ENCODE peak calls at places on chromosomes 1 and 21, in seven cellular contexts. K is testis; D is effector memory CD4-positive, alpha-beta T cell; B is gastrocnemius medialis; F is psoas muscle; L is H7; M is upper lobe of right lung. U is an unnamed sample. For H3K36me3, the result is how much of the 10 kb centered on the place peaks cover.

GRCh38 chr1:94883688-94884087 is 43.2 kb downstream of the CNN3 start:
- DNase-seq in F (no peak), K (no peak), L (no peak), D (no peak), M (no peak), B (no peak), U (peak)

GRCh38 chr1:186882372-186883134 is 53.8 kb downstream of the PLA2G4A start:
- DNase-seq in B (no peak), F (no peak), D (no peak), M (no peak), K (no peak), L (no peak), U (no peak)

GRCh38 chr1:53586765-53587164 is 127.6 kb downstream of the DMRTB1 start:
- DNase-seq in B (no peak), D (no peak), L (peak), M (no peak), K (no peak), F (no peak), U (no peak)

GRCh38 chr1:44676484-44677200 is 2.1 kb downstream of the ARMH1 start:
- DNase-seq in K (no peak), M (no peak), B (no peak), D (no peak), F (no peak), L (no peak), U (no peak)

GRCh38 chr21:38806942-38807284 is 1.2 kb downstream of the ETS2 start:
- DNase-seq in M (no peak), B (no peak), L (no peak), K (no peak), D (no peak), F (no peak), U (no peak)

GRCh38 chr1:29209173-29209572 is 21.6 kb downstream of the MECR start:
- DNase-seq in B (no peak), F (no peak), D (no peak), K (no peak), L (no peak), M (no peak), U (no peak)

GRCh38 chr21:25561668-25562641 is 45.3 kb downstream of the MRPL39 start:
- DNase-seq in D (peak), L (peak), K (peak), B (peak), M (peak), F (peak), U (peak)

GRCh38 chr1:78004719-78005346 is at the start of gene DNAJB4:
- DNase-seq in L (peak), M (no peak), K (peak), B (peak), F (no peak), D (peak), U (peak)

GRCh38 chr1:181038399-181038873 is 4.7 kb downstream of the MR1 start:
- DNase-seq in F (peak), L (peak), M (no peak), B (peak), K (peak), D (peak), U (peak)

GRCh38 chr1:15107052-15107687 is 46.4 kb upstream of the TMEM51 start:
- DNase-seq in F (no peak), D (no peak), M (no peak), L (peak), K (no peak), B (no peak), U (no peak)

GRCh38 chr1:86018311-86018923 is 138.2 kb downstream of the COL24A1 start:
- DNase-seq in K (peak), M (no peak), B (no peak), L (peak), F (no peak), D (no peak), U (no peak)

GRCh38 chr1:63665824-63666223 is 72.6 kb downstream of the PGM1 start:
- DNase-seq in D (no peak), M (no peak), K (no peak), L (no peak), F (no peak), B (no peak), U (no peak)

GRCh38 chr1:165845992-165846748 is 18.8 kb downstream of the UCK2 start:
- DNase-seq in M (no peak), D (no peak), F (no peak), K (no peak), L (no peak), B (no peak), U (no peak)

GRCh38 chr1:2540816-2541492 is 10.9 kb upstream of the HES5 start:
- DNase-seq in F (no peak), L (peak), K (no peak), M (no peak), B (no peak), D (no peak), U (no peak)

GRCh38 chr1:170296642-170297041 is 150.9 kb downstream of the NTMT2 start:
- DNase-seq in D (no peak), K (no peak), M (no peak), F (no peak), L (no peak), B (no peak), U (no peak)

GRCh38 chr1:149848340-149848771 is 51.0 kb upstream of the BOLA1 start:
- DNase-seq in D (no peak), F (no peak), B (no peak), L (no peak), M (no peak), K (no peak), U (peak)

GRCh38 chr1:217747156-217747769 is 116.1 kb downstream of the SPATA17 start:
- DNase-seq in B (no peak), M (no peak), K (no peak), F (no peak), L (no peak), D (no peak), U (no peak)

GRCh38 chr1:197799271-197799670 is 24.0 kb upstream of the DENND1B start:
- DNase-seq in M (no peak), K (no peak), D (no peak), B (no peak), L (no peak), F (no peak), U (peak)

GRCh38 chr1:39129514-39129913 is 75.0 kb upstream of the MACF1 start:
- DNase-seq in M (no peak), L (no peak), B (no peak), D (no peak), F (no peak), K (no peak), U (no peak)

GRCh38 chr1:109768700-109769325 is 5.1 kb upstream of the EPS8L3 start:
- DNase-seq in K (peak), D (no peak), B (peak), F (no peak), M (peak), L (no peak), U (peak)

GRCh38 chr1:109991400-109991925 is 6.9 kb downstream of the AHCYL1 start:
- DNase-seq in L (no peak), F (no peak), K (no peak), D (no peak), B (no peak), M (no peak), U (no peak)

GRCh38 chr1:153505576-153505975 is 30.2 kb downstream of the S100A6 start:
- DNase-seq in K (no peak), B (no peak), F (no peak), D (no peak), L (no peak), M (no peak), U (no peak)

GRCh38 chr1:184118051-184118450 is 66.5 kb downstream of the TSEN15 start:
- DNase-seq in B (peak), F (no peak), M (no peak), D (no peak), L (no peak), K (no peak), U (peak)

GRCh38 chr1:116067564-116067887 is 43.7 kb upstream of the MAB21L3 start:
- DNase-seq in L (no peak), D (no peak), F (peak), M (no peak), K (no peak), B (peak), U (peak)

GRCh38 chr1:165235777-165236285 is 120.7 kb downstream of the LMX1A start:
- DNase-seq in F (peak), B (no peak), L (peak), M (no peak), D (no peak), K (peak), U (no peak)

GRCh38 chr1:8318436-8318835 is 522 bp downstream of the SLC45A1 start:
- DNase-seq in F (no peak), D (no peak), B (no peak), L (no peak), M (no peak), K (no peak), U (no peak)
- H3K4me3 ChIP-seq in F (peak), D (peak), B (peak), L (peak), M (peak), K (peak), U (peak)

GRCh38 chr1:31694910-31695300 is 8.9 kb downstream of the COL16A1 start:
- DNase-seq in M (no peak), B (no peak), F (no peak), K (no peak), L (no peak), D (no peak), U (no peak)
- H3K36me3 ChIP-seq in M (under half), B (under half), F (under half), K (under half), L (under half), D (under half), U (half or more)

GRCh38 chr1:156690673-156691032 is 13.4 kb upstream of the NES start:
- DNase-seq in D (no peak), L (no peak), K (no peak), M (no peak), F (no peak), B (no peak), U (no peak)

GRCh38 chr1:156689960-156690672 is 12.9 kb upstream of the NES start:
- DNase-seq in M (no peak), B (no peak), D (no peak), F (no peak), K (no peak), L (peak), U (no peak)

GRCh38 chr1:156691665-156692408 is 13.5 kb downstream of the CRABP2 start:
- DNase-seq in K (no peak), L (peak), D (no peak), F (no peak), B (no peak), M (peak), U (peak)

GRCh38 chr1:156691216-156691615 is 14.0 kb upstream of the NES start:
- DNase-seq in M (no peak), D (no peak), B (no peak), F (no peak), L (no peak), K (no peak), U (no peak)

DNA sequence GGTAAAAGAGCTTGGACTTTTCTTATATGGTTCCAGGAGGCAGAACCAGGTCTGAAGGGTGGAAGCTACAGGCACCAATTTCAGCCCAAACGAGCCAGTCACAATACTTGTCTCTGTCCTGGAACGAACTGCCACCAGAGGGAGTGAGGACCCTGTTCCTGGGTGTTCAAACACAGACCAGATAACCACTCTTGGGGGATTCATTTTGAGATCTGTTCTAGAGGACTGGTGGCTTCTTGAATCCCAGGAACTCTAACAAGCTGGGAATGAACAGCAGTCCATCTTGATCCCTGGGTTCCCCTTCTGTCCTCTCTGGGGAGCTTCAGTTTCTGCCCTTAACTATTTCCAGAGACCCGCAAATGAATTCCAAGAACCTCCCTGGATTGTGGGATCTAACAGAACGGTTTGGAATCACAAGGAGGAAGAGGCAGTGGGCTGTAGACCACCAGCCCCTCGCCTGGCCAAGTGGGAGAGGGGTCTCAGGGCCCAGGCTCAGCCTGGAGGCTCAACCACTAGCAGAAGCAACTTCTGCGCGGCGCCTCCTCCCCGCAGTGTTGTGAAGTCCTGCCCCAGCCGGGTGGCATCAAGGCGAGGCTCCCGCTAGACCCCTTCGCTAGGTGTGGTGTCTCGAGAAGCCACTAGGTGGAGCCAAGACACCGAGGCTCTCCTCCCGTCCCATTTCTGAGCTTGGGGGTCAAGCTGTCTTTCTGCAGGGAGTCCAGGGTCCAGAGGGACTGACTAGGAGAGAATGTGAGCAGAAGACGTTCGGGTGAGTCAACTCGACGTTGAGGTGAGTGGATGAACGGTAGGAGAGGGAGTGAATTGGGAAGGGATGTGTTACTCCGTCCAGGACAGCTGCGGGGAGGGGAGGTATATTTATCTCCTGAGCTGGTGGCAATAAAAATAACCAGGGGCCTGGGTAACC is 12.1 kb upstream of the NES start:
- DNase-seq in L (peak), M (peak), K (peak), B (peak), F (peak), D (peak), U (peak)
- H3K4me3 ChIP-seq in L (peak), M (no peak), K (no peak), B (peak), F (peak), D (no peak), U (peak)

GRCh38 chr1:31315902-31316301 is 19.1 kb downstream of the ZCCHC17 start:
- DNase-seq in K (no peak), D (no peak), B (no peak), M (no peak), L (no peak), F (no peak), U (no peak)

GRCh38 chr1:31324093-31324492 is 27.3 kb downstream of the ZCCHC17 start:
- DNase-seq in K (no peak), D (no peak), B (no peak), M (no peak), L (no peak), F (no peak), U (no peak)

DNA sequence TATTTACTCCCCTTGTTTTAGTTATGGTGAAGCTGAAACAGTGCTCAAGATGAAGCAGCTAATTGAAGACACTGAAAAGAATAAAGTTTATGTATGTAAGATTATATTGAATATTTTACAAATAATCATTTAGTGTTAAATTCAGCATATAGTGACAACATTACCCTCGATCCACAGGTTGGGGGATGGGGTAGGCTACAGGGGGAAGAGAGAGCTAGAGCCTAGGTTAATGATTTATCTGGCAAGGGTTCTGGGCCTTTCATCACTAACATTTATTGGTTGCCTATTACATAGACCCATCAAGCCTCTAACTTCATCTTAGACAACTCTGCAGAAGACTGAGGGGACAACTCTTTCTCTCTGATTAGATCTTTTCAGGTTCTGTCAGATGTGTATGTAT is 21.3 kb downstream of the ZCCHC17 start:
- DNase-seq in L (no peak), F (no peak), B (no peak), D (no peak), M (no peak), K (no peak), U (no peak)
- H3K36me3 ChIP-seq in L (under half), F (half or more), B (under half), D (under half), M (half or more), K (under half), U (half or more)

GRCh38 chr21:29155933-29156260 is 25.5 kb downstream of the MAP3K7CL start:
- DNase-seq in D (no peak), L (no peak), F (no peak), B (no peak), K (no peak), M (no peak), U (no peak)
- H3K4me3 ChIP-seq in D (no peak), L (no peak), F (peak), B (peak), K (no peak), M (no peak), U (peak)

GRCh38 chr1:246923482-246923881 is 8.3 kb downstream of the AHCTF1 start:
- DNase-seq in D (no peak), M (no peak), B (no peak), L (no peak), F (no peak), K (no peak), U (no peak)
- H3K36me3 ChIP-seq in D (under half), M (under half), B (under half), L (under half), F (under half), K (under half), U (half or more)

DNA sequence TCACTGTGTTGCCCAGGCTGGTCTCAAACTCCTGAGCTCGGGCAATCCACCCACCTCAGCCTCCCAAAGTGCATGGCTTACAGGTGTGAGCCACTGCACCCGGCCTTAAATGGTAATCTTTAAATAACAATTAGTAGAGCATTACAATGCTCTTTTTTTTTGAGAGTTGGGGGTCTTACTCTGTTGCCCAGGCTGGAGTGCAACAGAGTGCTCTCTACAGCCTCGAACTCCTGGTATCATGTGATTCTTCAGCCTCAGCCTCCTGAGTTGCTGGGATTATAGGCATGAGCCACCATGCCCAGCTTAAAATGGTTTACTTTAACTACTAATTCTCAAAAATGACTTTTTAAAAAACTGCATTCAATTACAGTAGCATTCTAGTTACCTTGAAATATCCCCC is 52.2 kb downstream of the PIK3R3 start:
- DNase-seq in M (no peak), L (no peak), F (no peak), B (no peak), D (no peak), K (no peak), U (no peak)
- H3K4me3 ChIP-seq in M (no peak), L (no peak), F (no peak), B (no peak), D (no peak), K (no peak), U (no peak)